ENCODE peak calls at places on chromosomes 13 and 19, in eight cellular contexts. H, R, E, D, B, N, W and U are unnamed samples.
A peak's percentile ranks its signal among the peaks of the same experiment; 100 is the strongest.

GRCh38 chr19:35644206-35644986 is 2.9 kb downstream of the ETV2 start:
- DNase-seq in H (peak; percentile 94), D (peak; percentile 94), E (peak; percentile 99), N (peak; percentile 98), R (peak; percentile 97), W (peak; percentile 93), B (peak; percentile 98), U (peak; percentile 93)

GRCh38 chr13:44755872-44756271 is 179.7 kb upstream of the TSC22D1 start:
- DNase-seq in N (no peak), R (no peak), W (peak; percentile 84), B (no peak), E (no peak), H (no peak), D (peak; percentile 31), U (no peak)

GRCh38 chr13:95002968-95003813 is 290.8 kb upstream of the SOX21 start:
- DNase-seq in E (peak; percentile 57), W (no peak), D (no peak), N (no peak), B (no peak), R (no peak), H (no peak), U (no peak)

GRCh38 chr19:18197306-18197705 is 4.3 kb downstream of the MPV17L2 start:
- DNase-seq in D (no peak), H (no peak), N (no peak), R (no peak), W (no peak), B (no peak), E (no peak), U (no peak)

GRCh38 chr19:55086730-55087541 is 11.3 kb downstream of the EPS8L1 start:
- DNase-seq in N (peak; percentile 94), E (peak; percentile 99), W (no peak), B (peak; percentile 81), H (peak; percentile 83), R (peak; percentile 89), D (peak; percentile 91), U (no peak)

GRCh38 chr19:48290341-48290922 is 20.6 kb downstream of the ZNF114 start:
- DNase-seq in N (no peak), E (peak; percentile 97), D (peak; percentile 53), B (no peak), W (no peak), R (no peak), H (no peak), U (no peak)

GRCh38 chr13:22114630-22115311 is 443.9 kb downstream of the FGF9 start:
- DNase-seq in E (no peak), N (peak; percentile 60), R (no peak), H (no peak), D (no peak), B (peak; percentile 25), W (no peak), U (no peak)

GRCh38 chr13:82447452-82448030 is 1434.7 kb downstream of the SLITRK1 start:
- DNase-seq in E (no peak), B (no peak), D (no peak), R (no peak), N (no peak), H (no peak), W (no peak), U (no peak)

GRCh38 chr13:87622921-87623320 is 48.2 kb upstream of the SLITRK5 start:
- DNase-seq in W (no peak), H (no peak), N (no peak), B (no peak), D (no peak), E (no peak), R (no peak), U (no peak)

GRCh38 chr19:55676889-55677505 is 2.0 kb downstream of the EPN1 start:
- DNase-seq in B (no peak), H (no peak), D (no peak), N (no peak), R (no peak), W (no peak), E (no peak), U (no peak)

GRCh38 chr13:76754414-76754813 is 131.8 kb downstream of the KCTD12 start:
- DNase-seq in R (peak; percentile 41), N (no peak), E (no peak), B (peak; percentile 36), H (no peak), W (peak; percentile 38), D (peak; percentile 72), U (no peak)

GRCh38 chr13:112172641-112173171 is 105.8 kb downstream of the SOX1 start:
- DNase-seq in R (no peak), N (no peak), W (no peak), D (no peak), E (peak; percentile 25), H (no peak), B (no peak), U (no peak)

GRCh38 chr19:42175952-42176648 is 41.4 kb downstream of the DEDD2 start:
- DNase-seq in W (no peak), N (no peak), H (no peak), E (peak; percentile 65), D (no peak), B (no peak), R (peak; percentile 27), U (no peak)

GRCh38 chr13:109500146-109500773 is 286.1 kb downstream of the IRS2 start:
- DNase-seq in W (no peak), N (no peak), R (peak; percentile 32), B (no peak), H (no peak), D (peak; percentile 31), E (peak; percentile 83), U (no peak)

GRCh38 chr13:48775804-48776203 is 122.1 kb downstream of the CYSLTR2 start:
- DNase-seq in W (peak; percentile 86), E (no peak), R (no peak), H (no peak), D (peak; percentile 88), N (no peak), B (no peak), U (no peak)

GRCh38 chr19:27775395-27775794 is 1437.6 kb downstream of the UQCRFS1 start:
- DNase-seq in H (no peak), N (no peak), B (no peak), E (peak; percentile 41), R (no peak), W (no peak), D (no peak), U (no peak)

GRCh38 chr19:19615086-19615485 is 3.4 kb downstream of the PBX4 start:
- DNase-seq in E (no peak), W (peak; percentile 24), D (no peak), R (no peak), B (no peak), H (no peak), N (no peak), U (no peak)

GRCh38 chr19:40280608-40281221 is 4.4 kb downstream of the AKT2 start:
- DNase-seq in R (no peak), B (peak; percentile 51), E (peak; percentile 83), W (peak; percentile 17), D (no peak), H (peak; percentile 52), N (peak; percentile 28), U (no peak)

GRCh38 chr13:57918913-57919312 is 287.4 kb downstream of the PCDH17 start:
- DNase-seq in N (no peak), E (peak; percentile 53), B (no peak), D (no peak), H (no peak), R (no peak), W (no peak), U (no peak)

GRCh38 chr19:49591731-49592485 is 926 bp downstream of the PRR12 start:
- DNase-seq in E (peak; percentile 86), D (peak; percentile 19), H (peak; percentile 37), W (peak; percentile 47), R (peak; percentile 56), N (peak; percentile 66), B (peak; percentile 50), U (peak; percentile 47)

GRCh38 chr19:49594157-49595005 is 3.4 kb downstream of the PRR12 start:
- DNase-seq in B (no peak), E (no peak), R (no peak), D (no peak), W (no peak), N (no peak), H (no peak), U (no peak)

GRCh38 chr19:49593233-49594113 is 2.5 kb downstream of the PRR12 start:
- DNase-seq in D (peak; percentile 92), H (peak; percentile 94), R (peak; percentile 94), B (peak; percentile 95), N (peak; percentile 94), E (peak; percentile 98), W (peak; percentile 89), U (peak; percentile 93)

GRCh38 chr19:49590971-49591730 is at the start of gene PRR12:
- DNase-seq in N (peak; percentile 74), W (peak; percentile 64), H (peak; percentile 49), D (peak; percentile 39), E (peak; percentile 89), R (peak; percentile 65), B (peak; percentile 68), U (peak; percentile 66)

GRCh38 chr19:49592486-49593232 is 1.7 kb downstream of the PRR12 start:
- DNase-seq in R (peak; percentile 28), H (no peak), E (peak; percentile 83), B (no peak), D (no peak), N (no peak), W (peak; percentile 70), U (no peak)
- H3K27ac ChIP-seq in R (peak overlapping the region; percentile 89), H (peak overlapping the region; percentile 83), E (peak overlapping the region; percentile 72), B (peak overlapping the region; percentile 33), D (peak overlapping the region; percentile 1), N (peak overlapping the region; percentile 89), W (peak overlapping the region; percentile 17), U (peak overlapping the region; percentile 80)

GRCh38 chr19:29478578-29479565 is 46.9 kb upstream of the VSTM2B start:
- DNase-seq in E (peak; percentile 94), B (no peak), D (no peak), R (no peak), N (no peak), W (no peak), H (no peak), U (no peak)
- TF ChIP-seq CTCF in E (peak; percentile 89), B (no peak), D (no peak), R (no peak), N (peak; percentile 28), W (no peak), H (no peak), U (no peak)

GRCh38 chr19:45217193-45217956 is 27.8 kb downstream of the EXOC3L2 start:
- DNase-seq in N (no peak), H (no peak), W (no peak), B (no peak), R (no peak), E (peak; percentile 64), D (no peak), U (no peak)
- H3K27me3 ChIP-seq in N (peaks cover 34% of the 10 kb centered on the region), H (peaks cover 6% of the 10 kb centered on the region), W (peaks cover 8% of the 10 kb centered on the region), B (no peaks in the 10 kb centered on the region), R (peaks cover 9% of the 10 kb centered on the region), E (peaks cover 22% of the 10 kb centered on the region), D (peaks cover 23% of the 10 kb centered on the region), U (peaks cover 32% of the 10 kb centered on the region)

GRCh38 chr13:27106144-27106543 is 65.5 kb downstream of the USP12 start:
- DNase-seq in D (no peak), H (no peak), E (no peak), R (no peak), B (no peak), W (no peak), N (no peak), U (no peak)

GRCh38 chr13:27101847-27102246 is 69.8 kb downstream of the USP12 start:
- DNase-seq in R (no peak), B (no peak), W (no peak), E (no peak), H (no peak), N (no peak), D (no peak), U (no peak)

GRCh38 chr13:27104606-27105005 is 67.0 kb downstream of the USP12 start:
- DNase-seq in H (no peak), W (no peak), D (no peak), N (no peak), R (no peak), E (no peak), B (no peak), U (no peak)

GRCh38 chr13:27097691-27098090 is 73.9 kb downstream of the USP12 start:
- DNase-seq in R (no peak), E (no peak), W (no peak), D (no peak), B (no peak), H (no peak), N (no peak), U (no peak)

GRCh38 chr13:27101289-27101688 is 70.3 kb downstream of the USP12 start:
- DNase-seq in E (no peak), R (no peak), N (no peak), D (no peak), H (no peak), B (no peak), W (no peak), U (no peak)
- H3K27ac ChIP-seq in E (no peak overlapping the region), R (no peak overlapping the region), N (no peak overlapping the region), D (no peak overlapping the region), H (no peak overlapping the region), B (no peak overlapping the region), W (no peak overlapping the region), U (no peak overlapping the region)